ENCODE peak calls at places on chromosome 15, in six cellular contexts. S, V, H, Q, K and E are unnamed samples.

GRCh38 chr15:48904758-48905157 is 26.8 kb downstream of the EID1 start:
- DNase-seq in S (no peak), V (no peak), H (no peak), Q (no peak), K (no peak), E (no peak)

GRCh38 chr15:31974855-31975421 is 55.4 kb upstream of the CHRNA7 start:
- DNase-seq in S (no peak), V (peak), H (peak), Q (no peak), K (no peak), E (no peak)

GRCh38 chr15:94232107-94232506 is 746 bp downstream of the MCTP2 start:
- DNase-seq in S (no peak), V (no peak), H (no peak), Q (no peak), K (no peak), E (peak)

GRCh38 chr15:90103669-90104329 is 1.5 kb upstream of the IDH2 start:
- DNase-seq in S (no peak), V (no peak), H (no peak), Q (no peak), K (peak), E (no peak)

GRCh38 chr15:94631608-94632007 is 400.2 kb downstream of the MCTP2 start:
- DNase-seq in S (no peak), V (no peak), H (no peak), Q (no peak), K (no peak), E (no peak)

GRCh38 chr15:90648137-90649070 is 68.7 kb upstream of the BLM start:
- DNase-seq in S (peak), V (peak), H (peak), Q (peak), K (peak), E (peak)

GRCh38 chr15:77028451-77029165 is 33.7 kb downstream of the PSTPIP1 start:
- DNase-seq in S (no peak), V (no peak), H (no peak), Q (no peak), K (peak), E (no peak)

GRCh38 chr15:83250766-83251165 is 33.7 kb downstream of the BNC1 start:
- DNase-seq in S (no peak), V (peak), H (no peak), Q (no peak), K (no peak), E (peak)

GRCh38 chr15:78680416-78681068 is 39.5 kb upstream of the CHRNB4 start:
- DNase-seq in S (no peak), V (no peak), H (peak), Q (no peak), K (no peak), E (no peak)

GRCh38 chr15:25933456-25934158 is 70.5 kb upstream of the ATP10A start:
- DNase-seq in S (peak), V (peak), H (peak), Q (peak), K (peak), E (peak)

GRCh38 chr15:70867911-70868467 is 14.0 kb upstream of the LARP6 start:
- DNase-seq in S (no peak), V (peak), H (no peak), Q (peak), K (peak), E (peak)

GRCh38 chr15:83698294-83698693 is 44.4 kb downstream of the ADAMTSL3 start:
- DNase-seq in S (peak), V (peak), H (no peak), Q (no peak), K (peak), E (peak)

GRCh38 chr15:67133738-67134576 is 68.6 kb downstream of the SMAD3 start:
- DNase-seq in S (no peak), V (peak), H (no peak), Q (peak), K (peak), E (peak)
- H3K4me3 ChIP-seq in S (no peak), V (no peak), H (no peak), Q (no peak), K (no peak), E (no peak)

DNA sequence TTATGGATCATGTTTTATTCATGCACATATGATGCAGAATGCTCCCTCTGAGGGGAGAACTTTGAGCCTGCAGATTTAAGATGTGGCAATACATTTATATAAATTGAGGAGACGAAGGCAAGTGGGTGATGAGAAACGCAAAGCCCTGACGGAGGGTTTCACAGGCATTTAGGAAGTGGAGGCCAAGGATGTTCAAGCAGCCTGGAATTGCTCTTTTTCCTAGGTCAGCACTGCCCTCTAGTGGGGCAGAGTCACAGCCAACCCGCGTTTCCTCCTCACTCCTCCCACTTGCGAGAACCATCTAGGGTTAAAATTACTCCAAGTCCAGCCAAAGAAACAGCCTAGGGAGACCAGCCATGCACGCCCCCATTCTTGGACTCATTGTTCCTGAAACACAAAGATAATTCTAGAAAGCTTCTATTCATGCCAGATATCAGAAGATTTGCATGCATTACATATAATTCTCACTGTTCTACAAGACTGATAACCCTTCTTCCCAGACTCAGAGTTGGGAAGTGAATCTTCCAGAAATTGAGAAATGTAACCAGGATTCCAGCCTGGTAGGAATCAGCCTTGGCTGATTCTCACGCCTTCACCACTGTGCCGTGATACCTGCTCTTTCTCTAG is 228.8 kb downstream of the SLCO3A1 start:
- DNase-seq in S (peak), V (peak), H (peak), Q (peak), K (peak), E (peak)
- TF ChIP-seq CTCF in S (peak), V (peak), H (peak), Q (peak), K (peak), E (peak)

DNA sequence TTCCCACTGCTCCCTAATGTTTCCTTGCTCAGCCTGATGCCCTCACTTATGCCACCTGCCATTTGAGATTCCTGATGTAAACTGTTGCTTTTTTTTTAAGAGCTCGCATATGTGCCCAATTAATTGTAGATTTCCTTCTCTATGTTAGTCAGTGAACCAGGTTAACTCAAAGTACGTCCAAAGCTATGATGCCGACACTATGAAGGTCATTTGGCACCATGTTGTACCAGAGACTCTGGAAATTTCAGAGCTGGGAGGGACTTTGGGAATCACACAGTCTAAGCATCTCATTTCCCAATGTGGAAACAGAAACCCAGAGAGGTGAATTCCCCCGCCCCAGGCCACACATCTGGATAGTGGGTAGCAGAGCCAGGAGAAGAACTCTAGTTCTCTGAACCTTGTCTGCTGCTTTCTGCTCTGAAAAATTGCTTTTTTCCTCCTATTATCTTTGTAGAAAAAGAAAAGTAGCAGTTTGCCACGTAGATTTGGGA is 38.5 kb upstream of the TNFAIP8L3 start:
- DNase-seq in S (no peak), V (no peak), H (no peak), Q (no peak), K (no peak), E (peak)
- H3K4me3 ChIP-seq in S (no peak), V (no peak), H (no peak), Q (no peak), K (no peak), E (no peak)

GRCh38 chr15:40283615-40284306 is 897 bp upstream of the ANKRD63 start:
- DNase-seq in S (no peak), V (no peak), H (no peak), Q (no peak), K (no peak), E (no peak)
- TF ChIP-seq CTCF in S (no peak), V (no peak), H (no peak), Q (no peak), K (no peak), E (no peak)

DNA sequence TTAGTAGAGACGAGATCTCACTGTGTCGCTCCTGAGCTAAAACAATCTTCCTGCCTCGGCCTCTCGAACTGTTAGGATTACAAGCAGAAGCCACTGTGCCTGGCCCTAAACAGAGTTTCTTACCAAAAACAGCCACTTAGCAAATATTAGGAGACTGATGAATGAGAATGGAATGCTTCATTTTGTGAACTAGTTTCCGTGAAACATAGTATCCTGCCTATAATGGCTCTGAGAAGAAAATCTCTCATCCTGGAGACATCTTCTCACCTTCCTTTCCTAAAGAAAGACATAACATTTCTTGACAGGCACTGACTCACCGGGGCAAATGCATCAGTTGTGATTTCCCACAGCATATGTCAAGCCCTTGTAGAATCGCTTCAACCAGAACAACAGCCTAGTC is 44.9 kb downstream of the GJD2 start:
- DNase-seq in S (no peak), V (peak), H (no peak), Q (peak), K (no peak), E (peak)
- H3K4me3 ChIP-seq in S (no peak), V (no peak), H (no peak), Q (no peak), K (no peak), E (no peak)

DNA sequence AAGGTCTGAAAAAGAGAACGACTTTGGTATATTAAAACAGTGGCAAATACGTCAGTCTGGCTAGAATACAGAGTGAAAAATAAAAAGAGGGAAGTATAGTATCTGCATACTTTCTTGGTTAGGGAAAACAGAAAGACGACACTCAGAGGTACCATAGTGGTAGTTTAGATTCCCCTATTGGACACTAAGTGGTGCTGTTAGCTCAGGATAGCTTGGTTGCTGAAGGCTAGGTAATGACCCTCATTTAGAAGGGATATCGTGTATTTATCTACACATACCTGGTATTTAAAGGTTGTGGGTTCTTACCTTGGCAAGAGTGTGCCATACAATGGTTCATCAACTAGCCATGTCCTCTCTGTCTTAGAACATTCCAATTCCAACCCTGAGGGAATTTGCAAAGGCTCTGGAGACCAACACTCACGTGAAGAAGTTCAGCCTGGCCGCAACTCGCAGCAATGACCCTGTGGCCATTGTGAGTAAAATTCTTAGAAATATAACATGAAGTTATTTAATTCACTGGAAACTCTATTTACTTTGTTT is 31.0 kb downstream of the TMOD2 start:
- DNase-seq in S (no peak), V (peak), H (no peak), Q (no peak), K (no peak), E (peak)
- TF ChIP-seq CTCF in S (peak), V (peak), H (peak), Q (peak), K (peak), E (peak)

GRCh38 chr15:55743615-55743978 is 645 bp upstream of the PRTG start:
- DNase-seq in S (no peak), V (no peak), H (no peak), Q (no peak), K (peak), E (no peak)

GRCh38 chr15:55742498-55742926 is 440 bp downstream of the PRTG start:
- DNase-seq in S (peak), V (no peak), H (peak), Q (peak), K (peak), E (peak)

GRCh38 chr15:55742927-55743614 is at the start of gene PRTG:
- DNase-seq in S (peak), V (peak), H (peak), Q (peak), K (peak), E (peak)

GRCh38 chr15:55741592-55742497 is 1.1 kb downstream of the PRTG start:
- DNase-seq in S (no peak), V (no peak), H (peak), Q (no peak), K (peak), E (peak)

DNA sequence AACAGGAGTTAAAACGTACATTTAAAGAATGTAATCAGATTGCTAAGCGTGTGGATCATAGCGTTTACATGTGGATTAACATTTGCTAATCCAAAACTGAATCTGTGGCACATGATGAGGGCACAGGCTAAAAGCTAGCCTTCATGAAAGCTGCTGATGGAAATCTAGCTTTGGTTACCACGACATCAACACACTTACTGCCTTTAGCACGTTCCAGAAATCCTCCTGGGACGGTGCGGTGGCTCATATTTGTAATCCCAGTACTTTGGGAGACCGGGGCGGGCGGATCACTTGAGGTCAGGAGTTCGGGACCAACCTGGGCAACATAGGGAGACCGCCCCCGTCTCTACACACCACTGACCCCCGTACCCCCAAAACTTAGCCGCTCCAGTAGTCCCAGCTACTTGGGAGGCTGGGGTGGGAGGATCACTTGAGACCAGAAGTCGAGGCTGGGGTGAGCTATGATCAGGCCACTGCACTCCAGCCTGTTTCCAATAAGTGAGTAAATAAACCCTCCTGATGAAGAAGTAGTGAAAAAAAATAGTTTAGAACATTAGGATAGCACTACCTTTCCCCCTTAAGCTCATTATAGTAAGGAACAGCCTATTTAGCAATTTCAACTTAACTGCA is 1.2 kb upstream of the PRTG start:
- DNase-seq in S (no peak), V (no peak), H (peak), Q (no peak), K (peak), E (no peak)
- H3K4me3 ChIP-seq in S (peak), V (peak), H (peak), Q (peak), K (peak), E (no peak)

GRCh38 chr15:101294731-101295606 is at the start of gene SNRPA1:
- DNase-seq in S (peak), V (peak), H (peak), Q (peak), K (peak), E (peak)
- TF ChIP-seq CTCF in S (no peak), V (no peak), H (no peak), Q (no peak), K (no peak), E (no peak)

GRCh38 chr15:74127255-74127953 is 3.0 kb upstream of the ISLR2 start:
- DNase-seq in S (peak), V (peak), H (peak), Q (peak), K (peak), E (peak)
- H3K4me3 ChIP-seq in S (peak), V (peak), H (peak), Q (peak), K (peak), E (no peak)